ENCODE peak calls at places on chromosomes 12 and 14, in ten cellular contexts. One of them, this sample, is unnamed.
A peak's percentile ranks its signal among the peaks of the same experiment; 100 is the strongest.

GRCh38 chr14:86787782-86788181 is 1205.2 kb downstream of the GALC start:
- DNase-seq in lung: no peak
- DNase-seq in GM12865: no peak
- DNase-seq in esophagus squamous epithelium: no peak
- DNase-seq in PC-3: peak; percentile 15
- DNase-seq in choroid plexus epithelial cell: peak; percentile 35
- DNase-seq in psoas muscle: no peak
- DNase-seq in IMR-90: peak; percentile 65
- DNase-seq in AG10803: peak; percentile 61
- DNase-seq in tibial nerve: no peak
- DNase-seq in this sample: peak; percentile 46

GRCh38 chr12:89856431-89856830 is 147.8 kb upstream of the ATP2B1 start:
- DNase-seq in lung: no peak
- DNase-seq in esophagus squamous epithelium: no peak
- DNase-seq in GM12865: peak; percentile 84
- DNase-seq in psoas muscle: no peak
- DNase-seq in choroid plexus epithelial cell: peak; percentile 95
- DNase-seq in tibial nerve: no peak
- DNase-seq in AG10803: peak; percentile 75
- DNase-seq in IMR-90: peak; percentile 72
- DNase-seq in PC-3: peak; percentile 78
- DNase-seq in this sample: peak; percentile 95

GRCh38 chr14:99603471-99603933 is 505 bp downstream of the CCDC85C start:
- DNase-seq in esophagus squamous epithelium: no peak
- DNase-seq in PC-3: peak; percentile 25
- DNase-seq in tibial nerve: no peak
- DNase-seq in psoas muscle: peak; percentile 38
- DNase-seq in AG10803: peak; percentile 43
- DNase-seq in GM12865: peak; percentile 36
- DNase-seq in IMR-90: peak; percentile 49
- DNase-seq in lung: no peak
- DNase-seq in choroid plexus epithelial cell: peak; percentile 43
- DNase-seq in this sample: peak; percentile 17

GRCh38 chr12:7093892-7094291 is 1.6 kb upstream of the C1R start:
- DNase-seq in IMR-90: no peak
- DNase-seq in esophagus squamous epithelium: no peak
- DNase-seq in AG10803: peak; percentile 80
- DNase-seq in GM12865: no peak
- DNase-seq in lung: no peak
- DNase-seq in tibial nerve: peak; percentile 55
- DNase-seq in choroid plexus epithelial cell: no peak
- DNase-seq in PC-3: no peak
- DNase-seq in psoas muscle: no peak
- DNase-seq in this sample: peak; percentile 71

GRCh38 chr14:26872510-26872909 is 274.7 kb upstream of the NOVA1 start:
- DNase-seq in PC-3: no peak
- DNase-seq in esophagus squamous epithelium: no peak
- DNase-seq in GM12865: no peak
- DNase-seq in choroid plexus epithelial cell: no peak
- DNase-seq in IMR-90: no peak
- DNase-seq in AG10803: no peak
- DNase-seq in tibial nerve: no peak
- DNase-seq in lung: no peak
- DNase-seq in psoas muscle: no peak
- DNase-seq in this sample: peak; percentile 72

GRCh38 chr12:25723286-25723685 is 170.2 kb upstream of the LMNTD1 start:
- DNase-seq in IMR-90: peak; percentile 27
- DNase-seq in lung: no peak
- DNase-seq in PC-3: no peak
- DNase-seq in psoas muscle: no peak
- DNase-seq in tibial nerve: no peak
- DNase-seq in choroid plexus epithelial cell: no peak
- DNase-seq in AG10803: peak; percentile 40
- DNase-seq in GM12865: no peak
- DNase-seq in esophagus squamous epithelium: no peak
- DNase-seq in this sample: peak; percentile 75

GRCh38 chr14:83300454-83301064 is 1766.9 kb upstream of the SEL1L start:
- DNase-seq in tibial nerve: no peak
- DNase-seq in PC-3: peak; percentile 43
- DNase-seq in GM12865: peak; percentile 5
- DNase-seq in psoas muscle: no peak
- DNase-seq in choroid plexus epithelial cell: peak; percentile 72
- DNase-seq in IMR-90: peak; percentile 52
- DNase-seq in AG10803: peak; percentile 23
- DNase-seq in esophagus squamous epithelium: no peak
- DNase-seq in lung: no peak
- DNase-seq in this sample: peak; percentile 38

GRCh38 chr12:102849722-102850447 is 67.2 kb downstream of the PAH start:
- DNase-seq in PC-3: no peak
- DNase-seq in lung: no peak
- DNase-seq in tibial nerve: no peak
- DNase-seq in GM12865: no peak
- DNase-seq in choroid plexus epithelial cell: no peak
- DNase-seq in psoas muscle: no peak
- DNase-seq in IMR-90: no peak
- DNase-seq in esophagus squamous epithelium: no peak
- DNase-seq in AG10803: no peak
- DNase-seq in this sample: no peak

GRCh38 chr12:52561880-52562449 is 9.0 kb upstream of the KRT71 start:
- DNase-seq in PC-3: peak; percentile 33
- DNase-seq in lung: peak; percentile 47
- DNase-seq in IMR-90: no peak
- DNase-seq in esophagus squamous epithelium: no peak
- DNase-seq in GM12865: peak; percentile 1
- DNase-seq in choroid plexus epithelial cell: peak; percentile 15
- DNase-seq in psoas muscle: no peak
- DNase-seq in tibial nerve: no peak
- DNase-seq in AG10803: no peak
- DNase-seq in this sample: peak; percentile 14
- TF ChIP-seq CTCF in PC-3: peak; percentile 61
- TF ChIP-seq CTCF in lung: no peak
- TF ChIP-seq CTCF in IMR-90: no peak
- TF ChIP-seq CTCF in esophagus squamous epithelium: peak; percentile 42
- TF ChIP-seq CTCF in GM12865: no peak
- TF ChIP-seq CTCF in choroid plexus epithelial cell: peak; percentile 51
- TF ChIP-seq CTCF in psoas muscle: no peak
- TF ChIP-seq CTCF in tibial nerve: no peak
- TF ChIP-seq CTCF in AG10803: peak; percentile 44
- TF ChIP-seq CTCF in this sample: peak; percentile 35

GRCh38 chr12:19236656-19237055 is 107.1 kb downstream of the PLEKHA5 start:
- DNase-seq in IMR-90: peak; percentile 80
- DNase-seq in PC-3: no peak
- DNase-seq in choroid plexus epithelial cell: peak; percentile 81
- DNase-seq in esophagus squamous epithelium: no peak
- DNase-seq in psoas muscle: no peak
- DNase-seq in GM12865: no peak
- DNase-seq in lung: no peak
- DNase-seq in AG10803: peak; percentile 47
- DNase-seq in tibial nerve: no peak
- DNase-seq in this sample: peak; percentile 54

GRCh38 chr12:19239616-19240234 is 110.2 kb downstream of the PLEKHA5 start:
- DNase-seq in esophagus squamous epithelium: no peak
- DNase-seq in GM12865: no peak
- DNase-seq in PC-3: peak; percentile 3
- DNase-seq in psoas muscle: no peak
- DNase-seq in AG10803: peak; percentile 50
- DNase-seq in choroid plexus epithelial cell: peak; percentile 79
- DNase-seq in tibial nerve: no peak
- DNase-seq in lung: no peak
- DNase-seq in IMR-90: peak; percentile 86
- DNase-seq in this sample: peak; percentile 65

GRCh38 chr12:19234991-19235876 is 105.7 kb downstream of the PLEKHA5 start:
- DNase-seq in esophagus squamous epithelium: no peak
- DNase-seq in GM12865: no peak
- DNase-seq in AG10803: peak; percentile 75
- DNase-seq in IMR-90: peak; percentile 67
- DNase-seq in psoas muscle: no peak
- DNase-seq in choroid plexus epithelial cell: peak; percentile 81
- DNase-seq in lung: no peak
- DNase-seq in tibial nerve: no peak
- DNase-seq in PC-3: no peak
- DNase-seq in this sample: peak; percentile 62

GRCh38 chr12:19239046-19239445 is 109.5 kb downstream of the PLEKHA5 start:
- DNase-seq in GM12865: no peak
- DNase-seq in choroid plexus epithelial cell: no peak
- DNase-seq in PC-3: no peak
- DNase-seq in AG10803: no peak
- DNase-seq in IMR-90: no peak
- DNase-seq in psoas muscle: no peak
- DNase-seq in tibial nerve: no peak
- DNase-seq in lung: no peak
- DNase-seq in esophagus squamous epithelium: no peak
- DNase-seq in this sample: no peak

DNA sequence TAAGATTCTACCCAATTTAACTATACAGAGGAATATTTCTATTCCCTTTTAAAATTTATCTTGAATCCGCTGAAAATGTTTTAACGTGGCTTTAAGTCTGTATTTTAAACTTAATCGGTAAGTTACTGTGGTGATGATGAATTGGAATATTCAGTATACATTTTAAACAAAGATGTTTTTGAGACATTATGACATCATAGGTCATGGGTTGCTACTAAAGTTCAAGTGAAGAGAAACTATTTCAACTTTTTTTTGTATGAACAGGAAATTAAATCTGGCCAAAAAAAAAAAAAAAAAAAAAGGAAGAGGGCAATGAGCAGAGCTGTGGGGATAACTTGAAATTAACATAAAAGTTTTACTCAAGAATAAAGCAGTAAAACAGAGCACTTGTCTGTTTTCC is 109.0 kb downstream of the PLEKHA5 start:
- DNase-seq in tibial nerve: no peak
- DNase-seq in AG10803: no peak
- DNase-seq in esophagus squamous epithelium: no peak
- DNase-seq in psoas muscle: no peak
- DNase-seq in IMR-90: no peak
- DNase-seq in PC-3: no peak
- DNase-seq in choroid plexus epithelial cell: no peak
- DNase-seq in lung: no peak
- DNase-seq in GM12865: no peak
- DNase-seq in this sample: no peak
- H3K4me3 ChIP-seq in tibial nerve: no peak overlapping the region
- H3K4me3 ChIP-seq in AG10803: no peak overlapping the region
- H3K4me3 ChIP-seq in esophagus squamous epithelium: no peak overlapping the region
- H3K4me3 ChIP-seq in psoas muscle: no peak overlapping the region
- H3K4me3 ChIP-seq in IMR-90: no peak overlapping the region
- H3K4me3 ChIP-seq in PC-3: no peak overlapping the region
- H3K4me3 ChIP-seq in choroid plexus epithelial cell: peak overlapping the region; percentile 17
- H3K4me3 ChIP-seq in lung: no peak overlapping the region
- H3K4me3 ChIP-seq in GM12865: no peak overlapping the region
- H3K4me3 ChIP-seq in this sample: no peak overlapping the region

GRCh38 chr14:91249841-91250616 is 5.5 kb upstream of the GPR68 start:
- DNase-seq in IMR-90: no peak
- DNase-seq in tibial nerve: no peak
- DNase-seq in lung: peak; percentile 69
- DNase-seq in choroid plexus epithelial cell: peak; percentile 32
- DNase-seq in psoas muscle: no peak
- DNase-seq in PC-3: peak; percentile 75
- DNase-seq in GM12865: peak; percentile 96
- DNase-seq in esophagus squamous epithelium: no peak
- DNase-seq in AG10803: peak; percentile 56
- DNase-seq in this sample: no peak
- TF ChIP-seq CTCF in IMR-90: no peak
- TF ChIP-seq CTCF in tibial nerve: no peak
- TF ChIP-seq CTCF in lung: no peak
- TF ChIP-seq CTCF in choroid plexus epithelial cell: no peak
- TF ChIP-seq CTCF in psoas muscle: no peak
- TF ChIP-seq CTCF in PC-3: no peak
- TF ChIP-seq CTCF in GM12865: no peak
- TF ChIP-seq CTCF in esophagus squamous epithelium: no peak
- TF ChIP-seq CTCF in AG10803: no peak
- TF ChIP-seq CTCF in this sample: no peak

GRCh38 chr14:88327497-88327896 is 4.4 kb upstream of the KCNK10 start:
- DNase-seq in tibial nerve: no peak
- DNase-seq in IMR-90: no peak
- DNase-seq in esophagus squamous epithelium: no peak
- DNase-seq in GM12865: no peak
- DNase-seq in choroid plexus epithelial cell: no peak
- DNase-seq in lung: no peak
- DNase-seq in AG10803: no peak
- DNase-seq in psoas muscle: no peak
- DNase-seq in PC-3: no peak
- DNase-seq in this sample: no peak

GRCh38 chr14:88323086-88323519 is at the start of gene KCNK10:
- DNase-seq in psoas muscle: no peak
- DNase-seq in PC-3: no peak
- DNase-seq in AG10803: no peak
- DNase-seq in IMR-90: no peak
- DNase-seq in lung: no peak
- DNase-seq in tibial nerve: no peak
- DNase-seq in esophagus squamous epithelium: no peak
- DNase-seq in choroid plexus epithelial cell: no peak
- DNase-seq in GM12865: peak; percentile 13
- DNase-seq in this sample: no peak

GRCh38 chr14:88323520-88324199 is 591 bp upstream of the KCNK10 start:
- DNase-seq in tibial nerve: no peak
- DNase-seq in esophagus squamous epithelium: no peak
- DNase-seq in IMR-90: peak; percentile 1
- DNase-seq in lung: no peak
- DNase-seq in choroid plexus epithelial cell: peak; percentile 24
- DNase-seq in PC-3: no peak
- DNase-seq in GM12865: peak; percentile 82
- DNase-seq in psoas muscle: no peak
- DNase-seq in AG10803: peak; percentile 3
- DNase-seq in this sample: peak; percentile 4

GRCh38 chr14:88325883-88326282 is 2.8 kb upstream of the KCNK10 start:
- DNase-seq in GM12865: no peak
- DNase-seq in esophagus squamous epithelium: no peak
- DNase-seq in lung: no peak
- DNase-seq in tibial nerve: no peak
- DNase-seq in IMR-90: no peak
- DNase-seq in psoas muscle: no peak
- DNase-seq in AG10803: no peak
- DNase-seq in PC-3: no peak
- DNase-seq in choroid plexus epithelial cell: no peak
- DNase-seq in this sample: no peak

DNA sequence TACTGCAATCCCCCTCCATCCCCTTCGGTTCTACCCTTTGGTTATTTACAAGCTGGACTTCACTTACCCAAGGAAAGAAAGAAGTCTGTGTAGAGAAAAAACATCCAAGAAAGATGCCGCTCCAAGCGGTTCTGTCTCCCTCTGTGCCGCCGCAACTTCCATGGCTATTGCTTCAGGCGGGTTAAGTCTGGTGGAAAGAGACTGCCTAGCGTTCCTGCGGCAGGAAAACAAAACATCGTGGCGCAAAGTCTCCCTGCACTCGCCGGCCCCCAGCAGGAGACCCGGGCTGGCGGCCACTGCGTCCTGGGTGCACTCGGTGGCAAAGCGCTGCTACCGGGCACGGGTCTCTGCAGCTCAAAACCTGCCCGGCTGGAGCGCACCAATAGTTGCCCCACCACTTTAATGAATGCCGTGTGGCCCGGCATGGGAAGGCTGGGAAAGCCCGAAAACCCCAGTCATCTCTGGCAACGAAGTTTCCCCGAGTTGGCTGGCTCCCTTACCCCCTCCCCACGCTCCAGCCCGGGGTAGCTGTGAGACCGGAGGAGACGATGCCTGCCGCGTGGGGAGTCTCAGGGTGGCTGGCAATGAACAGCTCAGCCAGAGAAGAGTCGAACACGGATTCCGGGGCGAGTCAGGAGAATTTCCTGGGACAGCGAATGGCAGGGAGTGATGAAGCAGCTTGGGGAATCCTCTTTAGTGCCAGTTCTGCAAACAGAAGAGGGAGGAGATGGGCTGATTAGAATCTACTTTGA is 3.5 kb upstream of the KCNK10 start:
- DNase-seq in choroid plexus epithelial cell: peak; percentile 4
- DNase-seq in tibial nerve: no peak
- DNase-seq in PC-3: no peak
- DNase-seq in AG10803: no peak
- DNase-seq in psoas muscle: no peak
- DNase-seq in lung: no peak
- DNase-seq in esophagus squamous epithelium: no peak
- DNase-seq in IMR-90: no peak
- DNase-seq in GM12865: no peak
- DNase-seq in this sample: no peak
- H3K4me3 ChIP-seq in choroid plexus epithelial cell: no peak overlapping the region
- H3K4me3 ChIP-seq in tibial nerve: no peak overlapping the region
- H3K4me3 ChIP-seq in PC-3: peak overlapping the region; percentile 40
- H3K4me3 ChIP-seq in AG10803: no peak overlapping the region
- H3K4me3 ChIP-seq in psoas muscle: no peak overlapping the region
- H3K4me3 ChIP-seq in lung: no peak overlapping the region
- H3K4me3 ChIP-seq in esophagus squamous epithelium: peak overlapping the region; percentile 2
- H3K4me3 ChIP-seq in IMR-90: no peak overlapping the region
- H3K4me3 ChIP-seq in GM12865: no peak overlapping the region
- H3K4me3 ChIP-seq in this sample: no peak overlapping the region

This sample was measured in fibroblast of mammary gland.